ENCODE peak calls at places on chromosomes 1 and 21, in seven cellular contexts. F is AG04450; A is non-pigmented ciliary epithelial cell; I is stimulated activated CD4-positive, alpha-beta T cell treated with anti-CD3 and anti-CD28 coated beads, Interleukin-12 subunit alpha, Interleukin-12 subunit beta, amount 100 ng/mL, for 48 hours; B is T follicular helper cell; H is AG08396; R is right cardiac atrium. L is an unnamed sample.

GRCh38 chr1:36248250-36248894 is 24.1 kb downstream of the THRAP3 start:
- DNase-seq in R (no peak), I (no peak), A (peak; percentile 74), F (peak; percentile 50), H (peak; percentile 37), B (no peak), L (peak; percentile 77)

GRCh38 chr1:246329900-246330299 is 177.2 kb downstream of the SMYD3 start:
- DNase-seq in F (no peak), H (no peak), R (no peak), A (no peak), I (peak; percentile 15), B (no peak), L (no peak)

GRCh38 chr1:30902653-30903290 is 5.8 kb downstream of the SDC3 start:
- DNase-seq in A (no peak), B (no peak), H (no peak), F (no peak), R (peak; percentile 72), I (no peak), L (no peak)

GRCh38 chr1:151175036-151175741 is 592 bp downstream of the TMOD4 start:
- DNase-seq in A (no peak), F (no peak), H (no peak), R (peak; percentile 70), I (no peak), B (no peak), L (no peak)

GRCh38 chr1:36955016-36955415 is 79.3 kb downstream of the GRIK3 start:
- DNase-seq in H (no peak), B (no peak), I (no peak), F (no peak), A (no peak), R (no peak), L (no peak)

GRCh38 chr1:42646056-42646455 is 12.2 kb upstream of the PPIH start:
- DNase-seq in H (no peak), I (no peak), A (no peak), B (no peak), F (no peak), R (no peak), L (no peak)

GRCh38 chr1:228416217-228416971 is at the start of gene TRIM17:
- DNase-seq in I (no peak), R (peak; percentile 77), B (peak; percentile 6), H (peak; percentile 62), A (no peak), F (no peak), L (no peak)

GRCh38 chr1:117842408-117843170 is 86.8 kb downstream of the GDAP2 start:
- DNase-seq in F (no peak), I (no peak), A (no peak), R (no peak), H (no peak), B (no peak), L (no peak)

GRCh38 chr1:31815752-31816484 is at the start of gene SPOCD1:
- DNase-seq in R (peak; percentile 90), F (peak; percentile 48), A (no peak), B (peak; percentile 73), H (peak; percentile 88), I (peak; percentile 83), L (no peak)

GRCh38 chr1:205971082-205971481 is 27.8 kb upstream of the SLC26A9 start:
- DNase-seq in F (no peak), R (no peak), I (no peak), B (no peak), H (no peak), A (no peak), L (no peak)

GRCh38 chr1:206979379-206980043 is 9.3 kb upstream of the FCAMR start:
- DNase-seq in H (no peak), R (no peak), A (no peak), I (no peak), F (no peak), B (no peak), L (no peak)

GRCh38 chr1:209607102-209607794 is 23.7 kb downstream of the CAMK1G start:
- DNase-seq in I (peak; percentile 42), R (no peak), A (no peak), F (no peak), B (no peak), H (peak; percentile 55), L (no peak)

GRCh38 chr1:246246430-246246829 is 260.6 kb downstream of the SMYD3 start:
- DNase-seq in I (no peak), H (no peak), R (no peak), A (no peak), F (no peak), B (no peak), L (no peak)

GRCh38 chr1:198701250-198701649 is 62.4 kb downstream of the PTPRC start:
- DNase-seq in B (no peak), H (no peak), R (no peak), A (no peak), I (no peak), F (no peak), L (no peak)

GRCh38 chr1:58432813-58433668 is 113.5 kb downstream of the OMA1 start:
- DNase-seq in R (no peak), H (peak; percentile 73), B (no peak), I (no peak), F (peak; percentile 15), A (peak; percentile 78), L (no peak)

GRCh38 chr1:63255153-63255552 is 67.2 kb upstream of the FOXD3 start:
- DNase-seq in A (no peak), H (no peak), R (no peak), F (no peak), B (no peak), I (no peak), L (no peak)

GRCh38 chr1:94725566-94725965 is 94.6 kb upstream of the SLC44A3 start:
- DNase-seq in R (no peak), B (no peak), H (no peak), A (no peak), F (no peak), I (no peak), L (no peak)

GRCh38 chr1:204842892-204843291 is 27.8 kb upstream of the NFASC start:
- DNase-seq in R (no peak), A (no peak), I (no peak), B (no peak), F (no peak), H (no peak), L (no peak)

GRCh38 chr1:94935476-94935875 is 8.6 kb upstream of the CNN3 start:
- DNase-seq in F (no peak), H (no peak), B (no peak), A (no peak), I (no peak), R (no peak), L (no peak)

GRCh38 chr1:9351654-9352271 is 59.1 kb downstream of the SPSB1 start:
- DNase-seq in F (no peak), A (no peak), H (no peak), I (no peak), B (no peak), R (peak; percentile 47), L (no peak)

GRCh38 chr1:160741092-160741501 is 2.0 kb downstream of the SLAMF7 start:
- DNase-seq in R (no peak), B (no peak), F (no peak), A (no peak), H (no peak), I (no peak), L (no peak)

GRCh38 chr21:25936776-25937175 is 202.0 kb downstream of the GABPA start:
- DNase-seq in I (no peak), A (no peak), B (no peak), F (no peak), H (no peak), R (no peak), L (no peak)

GRCh38 chr1:56200446-56200845 is 378.9 kb downstream of the PLPP3 start:
- DNase-seq in H (no peak), F (no peak), R (no peak), B (no peak), A (no peak), I (no peak), L (no peak)

GRCh38 chr1:5704785-5705514 is 287.3 kb downstream of the NPHP4 start:
- DNase-seq in I (no peak), R (no peak), F (no peak), A (no peak), H (no peak), B (no peak), L (no peak)

GRCh38 chr1:19445417-19446342 is 39.7 kb downstream of the CAPZB start:
- DNase-seq in H (no peak), A (no peak), R (peak; percentile 63), I (no peak), B (no peak), F (no peak), L (no peak)

GRCh38 chr21:44932366-44933181 is 7.3 kb upstream of the SLX9 start:
- DNase-seq in B (peak; percentile 60), I (no peak), F (no peak), R (peak; percentile 75), H (peak; percentile 76), A (no peak), L (no peak)

L was measured in skeletal muscle cell.